ENCODE peak calls at places on chromosomes 6 and 20, in five cellular contexts. E is fibroblast of lung, X is HepG2, I is GM23338, Z is transverse colon. W is an unnamed sample.

GRCh38 chr6:67683960-67684359 is 951.1 kb upstream of the ADGRB3 start:
- DNase-seq in E (peak; percentile 73), X (no peak), I (no peak), Z (no peak), W (no peak)

GRCh38 chr6:129498950-129499870 is 210.8 kb downstream of the ARHGAP18 start:
- DNase-seq in E (peak; percentile 81), X (peak; percentile 58), I (peak; percentile 80), Z (no peak), W (peak; percentile 54)

GRCh38 chr20:22402990-22403859 is 181.1 kb downstream of the FOXA2 start:
- DNase-seq in E (no peak), X (peak; percentile 64), I (peak; percentile 36), Z (no peak), W (peak; percentile 71)

GRCh38 chr20:44471481-44471882 is 4.2 kb upstream of the TTPAL start:
- DNase-seq in E (peak; percentile 65), X (peak; percentile 86), I (peak; percentile 36), Z (no peak), W (no peak)

GRCh38 chr6:91812596-91813274 is 1225.9 kb upstream of the MAP3K7 start:
- DNase-seq in E (peak; percentile 6), X (no peak), I (no peak), Z (no peak), W (no peak)

GRCh38 chr20:45432294-45432693 is 16.4 kb downstream of the PIGT start:
- DNase-seq in E (no peak), X (no peak), I (no peak), Z (no peak), W (no peak)

GRCh38 chr6:36979343-36979742 is 6.7 kb downstream of the MTCH1 start:
- DNase-seq in E (peak; percentile 58), X (no peak), I (no peak), Z (peak; percentile 45), W (no peak)

GRCh38 chr6:5305968-5306626 is 44.8 kb downstream of the FARS2 start:
- DNase-seq in E (no peak), X (peak; percentile 10), I (no peak), Z (no peak), W (no peak)

GRCh38 chr6:72552938-72553337 is 68.9 kb upstream of the KCNQ5 start:
- DNase-seq in E (peak; percentile 40), X (no peak), I (no peak), Z (no peak), W (no peak)

GRCh38 chr6:84027340-84028183 is 6.0 kb upstream of the MRAP2 start:
- DNase-seq in E (no peak), X (no peak), I (no peak), Z (peak; percentile 55), W (no peak)

GRCh38 chr6:62746968-62747367 is 460.9 kb upstream of the KHDRBS2 start:
- DNase-seq in E (no peak), X (no peak), I (no peak), Z (no peak), W (peak; percentile 49)

GRCh38 chr20:31785089-31785488 is 34.1 kb upstream of the MYLK2 start:
- DNase-seq in E (no peak), X (no peak), I (no peak), Z (no peak), W (no peak)

GRCh38 chr6:169251822-169252804 is 1.5 kb downstream of the THBS2 start:
- DNase-seq in E (no peak), X (no peak), I (peak; percentile 61), Z (no peak), W (peak; percentile 75)

GRCh38 chr6:44771647-44772415 is 384.3 kb downstream of the CDC5L start:
- DNase-seq in E (no peak), X (no peak), I (peak; percentile 79), Z (no peak), W (peak; percentile 61)

GRCh38 chr20:8542115-8542486 is 410.0 kb downstream of the PLCB1 start:
- DNase-seq in E (no peak), X (no peak), I (no peak), Z (no peak), W (no peak)

GRCh38 chr6:100289285-100289684 is 175.4 kb downstream of the SIM1 start:
- DNase-seq in E (no peak), X (peak; percentile 17), I (no peak), Z (no peak), W (no peak)

GRCh38 chr20:58661298-58662141 is 10.4 kb downstream of the STX16 start:
- DNase-seq in E (no peak), X (no peak), I (no peak), Z (no peak), W (no peak)

GRCh38 chr6:111382476-111383294 is 100.3 kb downstream of the REV3L start:
- DNase-seq in E (no peak), X (no peak), I (no peak), Z (no peak), W (no peak)

GRCh38 chr6:85449388-85449817 is 480 bp upstream of the NT5E start:
- DNase-seq in E (peak; percentile 84), X (no peak), I (peak; percentile 63), Z (peak; percentile 18), W (no peak)

GRCh38 chr6:35096129-35096852 is 44.8 kb downstream of the TCP11 start:
- DNase-seq in E (peak; percentile 72), X (peak; percentile 26), I (no peak), Z (no peak), W (no peak)

GRCh38 chr6:126374372-126374771 is 34.5 kb downstream of the CENPW start:
- DNase-seq in E (no peak), X (no peak), I (no peak), Z (no peak), W (no peak)

GRCh38 chr6:45327956-45328522 is at the start of gene RUNX2:
- DNase-seq in E (peak; percentile 91), X (no peak), I (peak; percentile 28), Z (no peak), W (peak; percentile 58)

GRCh38 chr20:60035-60918 is 27.2 kb upstream of the DEFB125 start:
- DNase-seq in E (peak; percentile 4), X (no peak), I (no peak), Z (no peak), W (no peak)

GRCh38 chr6:156883497-156884252 is 106.5 kb downstream of the ARID1B start:
- DNase-seq in E (peak; percentile 20), X (no peak), I (peak; percentile 51), Z (peak; percentile 54), W (peak; percentile 65)

GRCh38 chr20:61359254-61359653 is 107.2 kb downstream of the CDH4 start:
- DNase-seq in E (no peak), X (no peak), I (no peak), Z (no peak), W (no peak)

GRCh38 chr6:76776876-76777275 is 686.4 kb downstream of the HTR1B start:
- DNase-seq in E (no peak), X (no peak), I (no peak), Z (no peak), W (no peak)

GRCh38 chr20:31606928-31607639 is 2.0 kb downstream of the ID1 start:
- DNase-seq in E (peak; percentile 85), X (peak; percentile 99), I (peak; percentile 67), Z (peak; percentile 55), W (peak; percentile 90)

GRCh38 chr20:51955756-51956155 is 153.4 kb upstream of the SALL4 start:
- DNase-seq in E (peak; percentile 65), X (no peak), I (no peak), Z (no peak), W (no peak)

GRCh38 chr6:23656257-23656731 is 469.7 kb upstream of the NRSN1 start:
- DNase-seq in E (no peak), X (no peak), I (peak; percentile 18), Z (no peak), W (no peak)

DNA sequence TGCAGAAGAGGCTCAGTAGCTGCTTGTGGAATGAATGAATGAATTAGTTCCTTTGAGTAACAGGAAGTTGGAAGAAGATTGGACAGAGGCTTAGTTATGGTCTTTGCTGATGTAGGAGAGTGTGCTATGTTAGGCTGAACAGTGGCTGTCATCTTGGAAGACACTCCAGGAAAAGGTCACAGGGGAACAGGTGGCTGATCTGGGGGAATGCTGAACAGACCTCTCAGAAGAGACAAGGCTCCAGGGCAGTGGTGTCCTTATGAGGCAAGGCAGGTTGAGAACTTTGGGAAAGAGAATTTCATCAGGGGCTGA is 62.3 kb downstream of the UTRN start:
- DNase-seq in E (no peak), X (no peak), I (no peak), Z (no peak), W (no peak)
- H3K4me1 ChIP-seq in E (peaks cover 10% of the 10 kb centered on the region), X (peaks cover 96% of the 10 kb centered on the region), I (peaks cover 28% of the 10 kb centered on the region), Z (peaks cover 73% of the 10 kb centered on the region), W (no peaks in the 10 kb centered on the region)

GRCh38 chr20:10536531-10536930 is 101.4 kb downstream of the SLX4IP start:
- DNase-seq in E (peak; percentile 80), X (peak; percentile 61), I (peak; percentile 77), Z (no peak), W (peak; percentile 82)
- TF ChIP-seq CTCF in E (peak; percentile 58), X (peak; percentile 77), I (peak; percentile 60), Z (no peak), W (peak; percentile 82)

GRCh38 chr20:62625516-62625915 is 16.8 kb upstream of the SLCO4A1 start:
- DNase-seq in E (no peak), X (no peak), I (no peak), Z (no peak), W (no peak)
- H3K27ac ChIP-seq in E (no peak overlapping the region), X (no peak overlapping the region), I (no peak overlapping the region), Z (no peak overlapping the region), W (no peak overlapping the region)

GRCh38 chr6:13075491-13075845 is 252.9 kb downstream of the TBC1D7 start:
- DNase-seq in E (no peak), X (no peak), I (no peak), Z (no peak), W (no peak)
- H3K4me1 ChIP-seq in E (no peaks in the 10 kb centered on the region), X (no peaks in the 10 kb centered on the region), I (peaks cover 15% of the 10 kb centered on the region), Z (no peaks in the 10 kb centered on the region), W (peaks cover 14% of the 10 kb centered on the region)

DNA sequence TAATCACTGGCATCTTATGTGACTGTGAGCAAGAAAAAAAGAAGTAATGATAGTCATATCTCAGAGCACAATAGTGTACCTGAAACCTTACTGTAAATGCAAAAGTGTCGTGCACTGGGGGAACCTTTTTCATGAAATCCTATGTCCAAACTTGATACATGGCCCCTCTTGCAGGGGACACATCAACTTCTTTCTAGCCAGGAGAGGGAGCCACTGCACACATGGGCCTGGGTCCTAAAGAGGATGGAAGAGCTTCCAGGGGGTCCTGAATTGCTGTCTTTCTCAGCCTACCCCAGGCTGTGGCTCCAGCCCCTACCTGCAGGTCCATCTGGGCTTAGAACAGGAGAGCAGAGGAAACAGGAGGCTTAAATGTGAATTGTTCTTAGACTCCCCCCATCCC is 165.7 kb downstream of the SOD2 start:
- DNase-seq in E (no peak), X (no peak), I (peak; percentile 57), Z (no peak), W (no peak)
- TF ChIP-seq CTCF in E (no peak), X (no peak), I (peak; percentile 52), Z (no peak), W (peak; percentile 72)

GRCh38 chr6:11833626-11834592 is 55.3 kb upstream of the ADTRP start:
- DNase-seq in E (no peak), X (no peak), I (peak; percentile 45), Z (peak; percentile 50), W (peak; percentile 65)
- H3K27ac ChIP-seq in E (no peak overlapping the region), X (no peak overlapping the region), I (no peak overlapping the region), Z (no peak overlapping the region), W (no peak overlapping the region)

DNA sequence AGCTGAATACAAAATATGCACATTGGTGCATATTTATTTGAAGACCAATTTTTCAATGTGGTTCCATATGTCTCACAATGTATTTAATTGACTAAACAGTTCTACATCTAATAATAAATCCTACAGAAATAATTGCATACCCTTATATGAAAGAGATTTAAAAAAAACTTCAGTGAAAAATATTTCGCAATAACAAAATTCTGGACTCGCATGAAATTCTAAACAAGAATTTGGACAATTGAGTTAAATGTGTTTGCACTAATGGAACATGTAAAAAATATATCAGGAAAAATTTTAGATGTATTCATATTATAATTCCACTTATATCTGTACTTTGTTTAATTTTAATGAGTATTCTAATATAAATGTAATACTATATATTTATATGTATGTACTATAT is 1003.1 kb downstream of the EYS start:
- DNase-seq in E (no peak), X (no peak), I (no peak), Z (no peak), W (no peak)
- H3K4me1 ChIP-seq in E (no peaks in the 10 kb centered on the region), X (no peaks in the 10 kb centered on the region), I (no peaks in the 10 kb centered on the region), Z (no peaks in the 10 kb centered on the region), W (no peaks in the 10 kb centered on the region)

W was measured in endodermal cell.